ENCODE peak calls at places on chromosomes 1 and 21, in seven cellular contexts. O, E, R, K, C, A and V are unnamed samples.

GRCh38 chr1:85496881-85497582 is 32.1 kb upstream of the DDAH1 start:
- DNase-seq in O (no peak), C (no peak), K (no peak), E (no peak), A (no peak), R (no peak), V (no peak)

GRCh38 chr1:245052258-245052657 is 102.5 kb upstream of the KIF26B start:
- DNase-seq in O (no peak), K (no peak), C (no peak), A (no peak), R (no peak), E (no peak), V (no peak)

GRCh38 chr21:14223365-14223764 is 7.4 kb downstream of the RBM11 start:
- DNase-seq in K (no peak), O (no peak), A (no peak), E (no peak), C (no peak), R (no peak), V (no peak)

GRCh38 chr1:183023601-183024351 is 556 bp downstream of the LAMC1 start:
- DNase-seq in C (no peak), E (peak; percentile 43), O (peak; percentile 1), A (peak; percentile 81), R (peak; percentile 49), K (peak; percentile 68), V (peak; percentile 87)

GRCh38 chr1:192053661-192054060 is 104.6 kb upstream of the RGS18 start:
- DNase-seq in E (no peak), R (no peak), A (no peak), O (no peak), K (no peak), C (no peak), V (no peak)

GRCh38 chr1:4564083-4564482 is 90.3 kb upstream of the AJAP1 start:
- DNase-seq in R (no peak), E (no peak), O (no peak), K (no peak), C (no peak), A (no peak), V (no peak)

GRCh38 chr1:11568687-11569086 is 85.5 kb downstream of the FBXO2 start:
- DNase-seq in K (no peak), O (no peak), E (no peak), C (no peak), A (no peak), R (no peak), V (no peak)

GRCh38 chr1:6507037-6507428 is 15.6 kb upstream of the PLEKHG5 start:
- DNase-seq in O (no peak), C (no peak), K (no peak), E (no peak), A (no peak), R (no peak), V (no peak)

GRCh38 chr1:164806531-164806930 is 247.5 kb downstream of the PBX1 start:
- DNase-seq in O (no peak), R (no peak), E (no peak), A (peak; percentile 45), K (no peak), C (no peak), V (no peak)

GRCh38 chr1:167631987-167632680 is 2.1 kb downstream of the RCSD1 start:
- DNase-seq in C (no peak), O (no peak), E (no peak), R (peak; percentile 66), A (no peak), K (no peak), V (peak; percentile 75)

GRCh38 chr1:220921991-220922390 is 42.7 kb downstream of the HLX start:
- DNase-seq in O (no peak), K (no peak), C (no peak), E (no peak), R (no peak), A (no peak), V (no peak)

GRCh38 chr1:215891673-215892072 is 324.6 kb downstream of the KCTD3 start:
- DNase-seq in A (no peak), O (no peak), E (no peak), K (no peak), C (no peak), R (no peak), V (no peak)

GRCh38 chr1:7401814-7402547 is 369.1 kb upstream of the VAMP3 start:
- DNase-seq in E (no peak), K (no peak), O (no peak), C (no peak), A (no peak), R (peak; percentile 92), V (no peak)

GRCh38 chr1:76782777-76783176 is 84.5 kb upstream of the ST6GALNAC5 start:
- DNase-seq in A (no peak), C (no peak), O (no peak), R (peak; percentile 16), K (no peak), E (no peak), V (no peak)

GRCh38 chr1:23614128-23614660 is 54.9 kb upstream of the ID3 start:
- DNase-seq in A (no peak), E (no peak), R (no peak), O (no peak), C (no peak), K (no peak), V (peak; percentile 94)

DNA sequence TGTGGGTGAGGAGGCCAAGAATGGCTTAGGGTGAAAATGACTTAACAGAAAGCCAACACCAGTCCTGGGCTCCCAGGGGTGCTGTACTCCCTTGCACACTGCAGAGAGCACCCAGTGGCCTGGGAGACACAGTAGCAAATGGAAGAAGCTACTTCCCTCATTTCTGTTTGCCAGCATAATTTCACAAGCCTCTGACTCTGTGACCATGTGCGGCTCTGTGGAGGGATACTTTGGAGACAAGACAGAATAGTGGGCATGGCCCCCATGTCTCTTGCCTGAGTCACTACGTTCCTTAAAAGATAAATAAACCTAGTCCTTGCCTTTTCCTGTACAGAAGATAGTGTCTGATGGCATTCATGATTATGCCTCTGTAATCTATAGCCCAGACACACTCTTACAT is 38.1 kb downstream of the TRIM62 start:
- DNase-seq in R (peak; percentile 75), A (no peak), K (no peak), O (no peak), C (no peak), E (no peak), V (no peak)
- H3K27ac ChIP-seq in R (no peak overlapping the region), A (no peak overlapping the region), K (no peak overlapping the region), O (no peak overlapping the region), C (no peak overlapping the region), E (no peak overlapping the region), V (no peak overlapping the region)

GRCh38 chr1:66525086-66525485 is 8.9 kb upstream of the SGIP1 start:
- DNase-seq in O (no peak), C (no peak), E (no peak), A (no peak), R (no peak), K (no peak), V (no peak)

GRCh38 chr1:66528580-66528979 is 5.4 kb upstream of the SGIP1 start:
- DNase-seq in E (no peak), K (no peak), O (no peak), A (no peak), R (no peak), C (no peak), V (no peak)

GRCh38 chr1:66527688-66528087 is 6.3 kb upstream of the SGIP1 start:
- DNase-seq in O (no peak), C (no peak), A (no peak), R (peak; percentile 83), K (no peak), E (no peak), V (no peak)

GRCh38 chr1:66526036-66526435 is 7.9 kb upstream of the SGIP1 start:
- DNase-seq in E (no peak), K (no peak), A (no peak), R (no peak), O (no peak), C (no peak), V (no peak)

GRCh38 chr1:66526991-66527390 is 7.0 kb upstream of the SGIP1 start:
- DNase-seq in A (no peak), R (no peak), E (no peak), C (no peak), O (no peak), K (no peak), V (no peak)
- H3K27ac ChIP-seq in A (no peak overlapping the region), R (no peak overlapping the region), E (no peak overlapping the region), C (no peak overlapping the region), O (no peak overlapping the region), K (no peak overlapping the region), V (no peak overlapping the region)

GRCh38 chr1:55040083-55040952 is 970 bp downstream of the PCSK9 start:
- DNase-seq in K (no peak), R (no peak), C (no peak), O (no peak), A (peak; percentile 61), E (no peak), V (no peak)

GRCh38 chr1:55038552-55038838 is 853 bp upstream of the PCSK9 start:
- DNase-seq in E (no peak), O (no peak), R (no peak), K (no peak), A (no peak), C (no peak), V (no peak)

GRCh38 chr1:55038974-55039341 is 390 bp upstream of the PCSK9 start:
- DNase-seq in R (no peak), E (no peak), A (no peak), C (no peak), O (no peak), K (no peak), V (no peak)

GRCh38 chr1:55040953-55041494 is 1.7 kb downstream of the PCSK9 start:
- DNase-seq in R (no peak), K (no peak), A (no peak), O (no peak), C (no peak), E (no peak), V (no peak)

DNA sequence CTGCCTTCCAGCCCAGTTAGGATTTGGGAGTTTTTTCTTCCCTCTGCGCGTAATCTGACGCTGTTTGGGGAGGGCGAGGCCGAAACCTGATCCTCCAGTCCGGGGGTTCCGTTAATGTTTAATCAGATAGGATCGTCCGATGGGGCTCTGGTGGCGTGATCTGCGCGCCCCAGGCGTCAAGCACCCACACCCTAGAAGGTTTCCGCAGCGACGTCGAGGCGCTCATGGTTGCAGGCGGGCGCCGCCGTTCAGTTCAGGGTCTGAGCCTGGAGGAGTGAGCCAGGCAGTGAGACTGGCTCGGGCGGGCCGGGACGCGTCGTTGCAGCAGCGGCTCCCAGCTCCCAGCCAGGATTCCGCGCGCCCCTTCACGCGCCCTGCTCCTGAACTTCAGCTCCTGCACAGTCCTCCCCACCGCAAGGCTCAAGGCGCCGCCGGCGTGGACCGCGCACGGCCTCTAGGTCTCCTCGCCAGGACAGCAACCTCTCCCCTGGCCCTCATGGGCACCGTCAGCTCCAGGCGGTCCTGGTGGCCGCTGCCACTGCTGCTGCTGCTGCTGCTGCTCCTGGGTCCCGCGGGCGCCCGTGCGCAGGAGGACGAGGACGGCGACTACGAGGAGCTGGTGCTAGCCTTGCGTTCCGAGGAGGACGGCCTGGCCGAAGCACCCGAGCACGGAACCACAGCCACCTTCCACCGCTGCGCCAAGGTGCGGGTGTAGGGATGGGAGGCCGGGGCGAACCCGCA is at the start of gene PCSK9:
- DNase-seq in A (peak; percentile 47), K (no peak), R (peak; percentile 51), O (no peak), C (no peak), E (peak; percentile 45), V (no peak)
- H3K27ac ChIP-seq in A (peak within 1 kb of the TSS; percentile 49), K (no peak within 1 kb of the TSS), R (no peak within 1 kb of the TSS), O (no peak within 1 kb of the TSS), C (no peak within 1 kb of the TSS), E (no peak within 1 kb of the TSS), V (no peak within 1 kb of the TSS)

GRCh38 chr1:207002731-207003146 is 29.8 kb downstream of the C1orf116 start:
- DNase-seq in R (peak; percentile 20), A (peak; percentile 54), K (no peak), E (no peak), C (no peak), O (no peak), V (no peak)
- H3K27ac ChIP-seq in R (no peak overlapping the region), A (peak overlapping the region; percentile 61), K (no peak overlapping the region), E (no peak overlapping the region), C (no peak overlapping the region), O (no peak overlapping the region), V (no peak overlapping the region)

GRCh38 chr1:16014509-16015482 is 3.0 kb downstream of the HSPB7 start:
- DNase-seq in C (no peak), R (peak; percentile 48), O (no peak), A (no peak), K (peak; percentile 90), E (no peak), V (no peak)
- H3K27ac ChIP-seq in C (no peak overlapping the region), R (peak overlapping the region; percentile 100), O (no peak overlapping the region), A (peak overlapping the region; percentile 7), K (peak overlapping the region; percentile 97), E (no peak overlapping the region), V (no peak overlapping the region)